ENCODE peak calls at places on chromosome 9, in six cellular contexts. One of them, this sample, is unnamed. For H3K9me3, the result is how much of the 10 kb centered on the place peaks cover.

GRCh38 chr9:93435386-93435785 is 16.1 kb upstream of the FAM120A start:
- ATAC-seq in HepG2: no peak
- ATAC-seq in A549: no peak
- ATAC-seq in GM12878: no peak
- ATAC-seq in upper lobe of left lung: no peak
- ATAC-seq in K562: no peak
- ATAC-seq in this sample: no peak

GRCh38 chr9:14814229-14814628 is 91.7 kb upstream of the CER1 start:
- ATAC-seq in HepG2: no peak
- ATAC-seq in A549: no peak
- ATAC-seq in GM12878: no peak
- ATAC-seq in upper lobe of left lung: no peak
- ATAC-seq in K562: no peak
- ATAC-seq in this sample: no peak

GRCh38 chr9:6897831-6898230 is 140.1 kb downstream of the KDM4C start:
- ATAC-seq in HepG2: peak
- ATAC-seq in A549: no peak
- ATAC-seq in GM12878: no peak
- ATAC-seq in upper lobe of left lung: no peak
- ATAC-seq in K562: no peak
- ATAC-seq in this sample: no peak

GRCh38 chr9:27457445-27457844 is 66.6 kb upstream of the IFNK start:
- ATAC-seq in HepG2: no peak
- ATAC-seq in A549: no peak
- ATAC-seq in GM12878: no peak
- ATAC-seq in upper lobe of left lung: no peak
- ATAC-seq in K562: peak
- ATAC-seq in this sample: no peak

GRCh38 chr9:115202960-115203751 is 85.2 kb upstream of the TNC start:
- ATAC-seq in HepG2: no peak
- ATAC-seq in A549: no peak
- ATAC-seq in GM12878: no peak
- ATAC-seq in upper lobe of left lung: peak
- ATAC-seq in K562: no peak
- ATAC-seq in this sample: peak

GRCh38 chr9:70411141-70411929 is 3.1 kb downstream of the KLF9 start:
- ATAC-seq in HepG2: peak
- ATAC-seq in A549: no peak
- ATAC-seq in GM12878: no peak
- ATAC-seq in upper lobe of left lung: peak
- ATAC-seq in K562: peak
- ATAC-seq in this sample: peak

GRCh38 chr9:126363847-126364671 is 37.4 kb downstream of the MVB12B start:
- ATAC-seq in HepG2: no peak
- ATAC-seq in A549: no peak
- ATAC-seq in GM12878: no peak
- ATAC-seq in upper lobe of left lung: peak
- ATAC-seq in K562: no peak
- ATAC-seq in this sample: no peak

GRCh38 chr9:128094166-128094949 is 26.3 kb downstream of the SLC25A25 start:
- ATAC-seq in HepG2: no peak
- ATAC-seq in A549: peak
- ATAC-seq in GM12878: peak
- ATAC-seq in upper lobe of left lung: peak
- ATAC-seq in K562: peak
- ATAC-seq in this sample: peak

GRCh38 chr9:88041447-88041846 is 67.1 kb upstream of the CDK20 start:
- ATAC-seq in HepG2: no peak
- ATAC-seq in A549: no peak
- ATAC-seq in GM12878: no peak
- ATAC-seq in upper lobe of left lung: no peak
- ATAC-seq in K562: no peak
- ATAC-seq in this sample: no peak
- H3K9me3 ChIP-seq in HepG2: under half
- H3K9me3 ChIP-seq in A549: under half
- H3K9me3 ChIP-seq in GM12878: under half
- H3K9me3 ChIP-seq in upper lobe of left lung: under half
- H3K9me3 ChIP-seq in K562: under half
- H3K9me3 ChIP-seq in this sample: under half

GRCh38 chr9:92293452-92294296 is at the start of gene IARS1:
- ATAC-seq in HepG2: peak
- ATAC-seq in A549: peak
- ATAC-seq in GM12878: peak
- ATAC-seq in upper lobe of left lung: peak
- ATAC-seq in K562: peak
- ATAC-seq in this sample: peak
- TF ChIP-seq EP300 in HepG2: no peak
- TF ChIP-seq EP300 in A549: no peak
- TF ChIP-seq EP300 in GM12878: no peak
- TF ChIP-seq EP300 in upper lobe of left lung: no peak
- TF ChIP-seq EP300 in K562: peak
- TF ChIP-seq EP300 in this sample: no peak

DNA sequence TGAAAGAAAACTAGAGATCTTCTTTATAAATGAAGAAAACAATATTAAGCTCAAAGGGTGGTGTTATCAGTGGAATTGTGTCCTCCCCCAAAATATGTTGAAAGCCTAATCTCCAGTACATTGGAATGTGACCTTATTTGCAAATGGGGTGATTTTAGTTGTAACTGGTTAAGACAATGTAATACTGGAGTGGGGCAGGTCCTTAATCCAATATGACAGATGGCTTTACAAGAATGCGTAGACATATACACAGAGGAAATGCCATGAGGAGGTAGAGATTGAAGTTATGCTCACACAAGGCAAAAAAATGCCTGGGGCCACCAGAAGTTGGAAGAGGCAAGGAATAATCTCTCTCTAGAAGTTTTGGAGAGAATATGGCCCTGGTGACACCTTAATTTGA is 13.7 kb upstream of the TRIM32 start:
- ATAC-seq in HepG2: no peak
- ATAC-seq in A549: no peak
- ATAC-seq in GM12878: no peak
- ATAC-seq in upper lobe of left lung: no peak
- ATAC-seq in K562: no peak
- ATAC-seq in this sample: no peak
- H3K9me3 ChIP-seq in HepG2: under half
- H3K9me3 ChIP-seq in A549: under half
- H3K9me3 ChIP-seq in GM12878: under half
- H3K9me3 ChIP-seq in upper lobe of left lung: under half
- H3K9me3 ChIP-seq in K562: under half
- H3K9me3 ChIP-seq in this sample: under half

GRCh38 chr9:37943329-37944265 is 39.7 kb upstream of the SLC25A51 start:
- ATAC-seq in HepG2: no peak
- ATAC-seq in A549: peak
- ATAC-seq in GM12878: no peak
- ATAC-seq in upper lobe of left lung: peak
- ATAC-seq in K562: no peak
- ATAC-seq in this sample: peak
- TF ChIP-seq EP300 in HepG2: no peak
- TF ChIP-seq EP300 in A549: no peak
- TF ChIP-seq EP300 in GM12878: no peak
- TF ChIP-seq EP300 in upper lobe of left lung: no peak
- TF ChIP-seq EP300 in K562: no peak
- TF ChIP-seq EP300 in this sample: no peak